ENCODE peak calls at places on chromosomes 2 and 18, in five cellular contexts. G, M, E, K and I are unnamed samples.

GRCh38 chr18:48493856-48494255 is 45.0 kb upstream of the CTIF start:
- DNase-seq in G (peak), M (no peak), E (no peak), K (no peak), I (no peak)

GRCh38 chr2:86107031-86107430 is 996 bp downstream of the PTCD3 start:
- DNase-seq in G (peak), M (no peak), E (no peak), K (peak), I (no peak)

GRCh38 chr2:40178171-40178778 is 273.6 kb downstream of the SLC8A1 start:
- DNase-seq in G (no peak), M (no peak), E (no peak), K (no peak), I (no peak)

GRCh38 chr2:150332378-150332777 is 155.1 kb downstream of the RND3 start:
- DNase-seq in G (no peak), M (no peak), E (no peak), K (no peak), I (no peak)

GRCh38 chr2:204321027-204321800 is 224.1 kb upstream of the PARD3B start:
- DNase-seq in G (no peak), M (no peak), E (no peak), K (no peak), I (no peak)

GRCh38 chr2:233360771-233361176 is 6.5 kb downstream of the DGKD start:
- DNase-seq in G (no peak), M (no peak), E (no peak), K (no peak), I (no peak)

GRCh38 chr2:109463891-109464290 is 149.9 kb downstream of the SEPTIN10 start:
- DNase-seq in G (no peak), M (no peak), E (no peak), K (no peak), I (no peak)

GRCh38 chr2:141630531-141630930 is 500.3 kb downstream of the LRP1B start:
- DNase-seq in G (no peak), M (no peak), E (no peak), K (no peak), I (no peak)

GRCh38 chr2:186480991-186481390 is 5.1 kb upstream of the ZC3H15 start:
- DNase-seq in G (no peak), M (no peak), E (no peak), K (peak), I (no peak)

GRCh38 chr2:23221236-23221635 is 163.7 kb upstream of the KLHL29 start:
- DNase-seq in G (peak), M (no peak), E (no peak), K (peak), I (no peak)

GRCh38 chr2:191321861-191322662 is 76.9 kb downstream of the MYO1B start:
- DNase-seq in G (peak), M (peak), E (no peak), K (peak), I (peak)

GRCh38 chr2:238286551-238286950 is 1.9 kb downstream of the PER2 start:
- DNase-seq in G (peak), M (no peak), E (peak), K (peak), I (no peak)

GRCh38 chr2:203936535-203936934 is at the start of gene ICOS:
- DNase-seq in G (no peak), M (no peak), E (no peak), K (no peak), I (no peak)

GRCh38 chr2:20231632-20232031 is 6.7 kb upstream of the SDC1 start:
- DNase-seq in G (peak), M (peak), E (no peak), K (peak), I (no peak)

GRCh38 chr18:54939375-54939917 is 19.8 kb downstream of the CCDC68 start:
- DNase-seq in G (no peak), M (no peak), E (no peak), K (no peak), I (no peak)

GRCh38 chr2:42874838-42875801 is 82.7 kb upstream of the HAAO start:
- DNase-seq in G (no peak), M (no peak), E (no peak), K (no peak), I (no peak)

GRCh38 chr2:160429248-160430000 is 64.2 kb downstream of the RBMS1 start:
- DNase-seq in G (peak), M (peak), E (peak), K (peak), I (peak)

GRCh38 chr2:134447669-134448068 is 193.8 kb downstream of the MGAT5 start:
- DNase-seq in G (no peak), M (no peak), E (no peak), K (no peak), I (no peak)

GRCh38 chr2:88626171-88627054 is 851 bp downstream of the EIF2AK3 start:
- DNase-seq in G (peak), M (no peak), E (no peak), K (peak), I (no peak)

GRCh38 chr2:230674401-230674800 is 38.2 kb upstream of the CAB39 start:
- DNase-seq in G (no peak), M (no peak), E (no peak), K (no peak), I (no peak)

GRCh38 chr18:79826966-79827365 is 29.2 kb downstream of the KCNG2 start:
- DNase-seq in G (no peak), M (no peak), E (no peak), K (no peak), I (no peak)

GRCh38 chr2:43592443-43592842 is 3.4 kb downstream of the THADA start:
- DNase-seq in G (peak), M (no peak), E (no peak), K (no peak), I (no peak)

GRCh38 chr2:30026091-30027055 is 105.0 kb upstream of the ALK start:
- DNase-seq in G (peak), M (peak), E (peak), K (peak), I (no peak)

GRCh38 chr18:48845174-48845573 is 105.6 kb downstream of the SMAD7 start:
- DNase-seq in G (no peak), M (no peak), E (no peak), K (no peak), I (no peak)

GRCh38 chr2:25337891-25338290 is 3.8 kb downstream of the DNMT3A start:
- DNase-seq in G (no peak), M (no peak), E (no peak), K (no peak), I (no peak)

GRCh38 chr2:46634905-46635304 is 155.5 kb downstream of the TMEM247 start:
- DNase-seq in G (no peak), M (no peak), E (no peak), K (no peak), I (no peak)

GRCh38 chr2:42960835-42961165 is 168.4 kb upstream of the HAAO start:
- DNase-seq in G (peak), M (no peak), E (peak), K (no peak), I (no peak)

GRCh38 chr2:40448476-40449079 is 3.3 kb downstream of the SLC8A1 start:
- DNase-seq in G (peak), M (peak), E (peak), K (peak), I (no peak)

GRCh38 chr2:128500136-128500800 is 181.6 kb upstream of the HS6ST1 start:
- DNase-seq in G (no peak), M (no peak), E (no peak), K (no peak), I (no peak)

DNA sequence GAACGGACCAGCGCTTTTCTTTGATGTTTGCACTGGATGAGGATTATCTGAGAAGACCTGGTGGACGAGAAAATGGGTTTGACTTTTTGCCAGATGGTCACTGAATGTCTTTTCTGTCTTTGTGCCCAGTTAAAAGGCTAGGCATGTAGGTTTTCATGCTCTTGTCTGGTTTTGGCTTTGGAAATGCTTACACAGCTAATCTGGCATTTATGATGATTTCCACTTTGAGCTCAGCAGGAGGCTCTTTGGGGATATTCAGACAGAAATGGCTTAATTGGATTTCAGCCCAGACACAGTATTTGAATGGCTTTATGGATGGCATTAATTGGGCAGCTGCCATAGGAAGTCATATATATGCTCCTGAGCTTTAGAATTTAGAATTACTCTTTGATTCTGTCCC is 59.6 kb downstream of the NCK2 start:
- DNase-seq in G (no peak), M (no peak), E (peak), K (no peak), I (peak)
- H3K9ac ChIP-seq in G (no peak), M (no peak), E (no peak), K (no peak), I (no peak)

GRCh38 chr2:38039511-38039910 is 36.4 kb downstream of the CYP1B1 start:
- DNase-seq in G (no peak), M (no peak), E (no peak), K (no peak), I (no peak)

GRCh38 chr2:38038682-38039081 is 37.3 kb downstream of the CYP1B1 start:
- DNase-seq in G (no peak), M (no peak), E (no peak), K (no peak), I (no peak)

GRCh38 chr2:38039111-38039510 is 36.8 kb downstream of the CYP1B1 start:
- DNase-seq in G (peak), M (no peak), E (peak), K (no peak), I (no peak)

GRCh38 chr2:38037325-38037724 is 38.6 kb downstream of the CYP1B1 start:
- DNase-seq in G (peak), M (no peak), E (no peak), K (peak), I (no peak)

DNA sequence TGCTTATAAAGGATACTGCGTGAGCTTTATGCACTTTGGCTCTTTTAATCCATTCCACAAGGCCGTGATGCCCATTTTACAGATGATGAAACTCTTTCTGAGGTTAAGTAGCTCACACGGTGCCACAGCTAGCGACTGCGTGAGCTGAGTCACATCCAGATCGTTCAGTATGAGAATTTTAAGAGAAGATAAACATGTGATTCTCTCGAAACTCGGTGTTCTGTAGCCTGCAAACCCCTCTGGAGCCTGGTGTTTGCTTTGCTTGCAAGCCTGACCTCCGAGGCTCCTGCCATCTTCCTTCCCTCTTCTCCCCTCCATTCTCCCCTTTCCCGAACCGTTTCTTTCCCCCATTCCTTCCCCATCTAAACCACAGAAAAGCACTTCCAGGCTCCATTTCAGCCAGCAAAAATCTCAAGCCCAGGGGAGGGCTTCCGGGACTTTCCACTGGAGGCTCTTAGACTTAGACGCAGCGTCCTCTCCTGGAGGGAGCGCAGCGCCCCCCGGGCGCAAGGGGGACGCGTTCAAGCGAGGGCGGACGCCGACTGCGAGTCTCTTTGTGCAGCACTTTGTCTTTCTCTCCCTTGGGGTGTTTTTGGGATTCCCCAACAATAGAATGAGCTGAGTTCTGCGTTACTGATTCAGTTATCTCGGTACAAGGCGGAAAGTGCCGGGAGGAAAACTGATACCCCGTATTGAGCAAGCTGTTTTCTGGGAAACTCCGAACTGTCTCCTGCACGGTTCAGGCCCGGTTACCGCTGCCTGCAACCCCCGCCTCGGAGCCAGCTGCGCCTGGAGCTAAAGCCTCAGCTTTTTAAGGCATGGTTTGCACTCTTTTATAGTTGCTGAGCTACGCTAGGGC is 38.0 kb downstream of the CYP1B1 start:
- DNase-seq in G (peak), M (no peak), E (peak), K (peak), I (peak)
- H3K9ac ChIP-seq in G (peak), M (no peak), E (no peak), K (no peak), I (no peak)

GRCh38 chr18:76130845-76131244 is 364.2 kb downstream of the ZNF516 start:
- DNase-seq in G (no peak), M (no peak), E (no peak), K (peak), I (no peak)
- H3K9ac ChIP-seq in G (no peak), M (no peak), E (no peak), K (peak), I (no peak)

GRCh38 chr2:202609381-202610145 is 25.2 kb upstream of the FAM117B start:
- DNase-seq in G (peak), M (no peak), E (no peak), K (peak), I (no peak)
- H3K9ac ChIP-seq in G (no peak), M (no peak), E (no peak), K (no peak), I (no peak)